ENCODE peak calls at places on chromosomes 4 and X, in ten cellular contexts. O is IMR-90; N is bronchial epithelial cell; F is left ventricle myocardium inferior; I is choroid plexus epithelial cell; Y is naive thymus-derived CD4-positive, alpha-beta T cell; H is mesendoderm; S is Karpas-422; K is brain microvascular endothelial cell; P is right cardiac atrium. C is an unnamed sample.

GRCh38 chrX:11138498-11139390 is 27.6 kb downstream of the HCCS start:
- DNase-seq in H (no peak), S (peak; percentile 32), P (peak; percentile 17), Y (peak; percentile 4), K (no peak), N (no peak), F (no peak), I (no peak), O (no peak), C (no peak)

GRCh38 chrX:85003655-85004244 is at the start of gene APOOL:
- DNase-seq in H (peak; percentile 93), O (peak; percentile 88), F (peak; percentile 87), K (peak; percentile 89), P (peak; percentile 87), S (peak; percentile 93), Y (peak; percentile 69), N (peak; percentile 77), I (peak; percentile 93), C (peak; percentile 81)

GRCh38 chr4:83922419-83922818 is 386.5 kb downstream of the GPAT3 start:
- DNase-seq in F (no peak), N (no peak), O (no peak), P (no peak), K (no peak), I (no peak), H (no peak), S (no peak), Y (no peak), C (no peak)

GRCh38 chrX:48470110-48470832 is at the start of gene SLC38A5:
- DNase-seq in S (peak; percentile 33), P (no peak), O (no peak), I (no peak), K (no peak), F (no peak), Y (no peak), N (no peak), H (no peak), C (no peak)

GRCh38 chr4:3531887-3532713 is at the start of gene LRPAP1:
- DNase-seq in N (peak; percentile 69), H (peak; percentile 96), Y (peak; percentile 83), I (peak; percentile 91), S (peak; percentile 96), F (peak; percentile 91), P (peak; percentile 93), K (peak; percentile 77), O (peak; percentile 82), C (peak; percentile 61)

GRCh38 chr4:38177035-38177791 is 217.0 kb downstream of the PTTG2 start:
- DNase-seq in N (peak; percentile 46), I (peak; percentile 80), P (peak; percentile 25), K (peak; percentile 53), H (no peak), Y (peak; percentile 53), S (no peak), O (peak; percentile 44), F (peak; percentile 34), C (peak; percentile 93)

GRCh38 chrX:134948333-134949241 is 42.2 kb upstream of the SMIM10 start:
- DNase-seq in N (peak; percentile 65), K (peak; percentile 45), I (peak; percentile 89), Y (no peak), P (no peak), H (peak; percentile 92), O (peak; percentile 88), F (peak; percentile 15), S (no peak), C (no peak)

GRCh38 chr4:173333658-173334084 is 487 bp downstream of the HMGB2 start:
- DNase-seq in P (peak; percentile 70), Y (no peak), O (peak; percentile 19), K (no peak), I (peak; percentile 40), S (peak; percentile 57), N (no peak), F (peak; percentile 68), H (peak; percentile 42), C (no peak)

GRCh38 chrX:76148011-76148665 is 24.7 kb upstream of the PBDC1 start:
- DNase-seq in H (peak; percentile 21), N (peak; percentile 62), S (peak; percentile 63), P (no peak), K (no peak), O (peak; percentile 25), Y (no peak), I (peak; percentile 32), F (no peak), C (no peak)

GRCh38 chrX:427812-428725 is 41.4 kb upstream of the PPP2R3B start:
- DNase-seq in S (no peak), P (no peak), I (peak; percentile 41), K (peak; percentile 20), Y (no peak), H (peak; percentile 78), O (no peak), N (no peak), F (no peak), C (no peak)

GRCh38 chr4:86592553-86593249 is 1.4 kb upstream of the PTPN13 start:
- DNase-seq in N (peak; percentile 76), P (no peak), H (peak; percentile 54), I (peak; percentile 55), S (no peak), F (no peak), Y (no peak), O (peak; percentile 6), K (peak; percentile 35), C (no peak)
- H3K4me3 ChIP-seq in N (peak overlapping the region; percentile 76), P (peak overlapping the region; percentile 77), H (no peak overlapping the region), I (no peak overlapping the region), S (no peak overlapping the region), F (peak overlapping the region; percentile 74), Y (no peak overlapping the region), O (no peak overlapping the region), K (no peak overlapping the region), C (no peak overlapping the region)

GRCh38 chr4:169330811-169331210 is 60.1 kb upstream of the SH3RF1 start:
- DNase-seq in N (no peak), O (no peak), K (no peak), I (no peak), P (no peak), H (no peak), F (no peak), S (no peak), Y (no peak), C (no peak)

GRCh38 chr4:169335331-169335730 is 64.6 kb upstream of the SH3RF1 start:
- DNase-seq in P (peak; percentile 21), Y (no peak), F (no peak), S (no peak), N (peak; percentile 94), O (peak; percentile 33), K (peak; percentile 74), H (no peak), I (peak; percentile 35), C (no peak)

GRCh38 chr4:169332595-169332994 is 61.8 kb upstream of the SH3RF1 start:
- DNase-seq in I (no peak), Y (no peak), N (no peak), K (no peak), O (no peak), S (no peak), F (no peak), P (no peak), H (no peak), C (no peak)

GRCh38 chr4:169334335-169334734 is 63.6 kb upstream of the SH3RF1 start:
- DNase-seq in N (no peak), S (no peak), K (no peak), P (no peak), H (peak; percentile 97), I (no peak), F (no peak), Y (no peak), O (no peak), C (no peak)

GRCh38 chr4:169333265-169333664 is 62.5 kb upstream of the SH3RF1 start:
- DNase-seq in Y (no peak), K (no peak), S (no peak), N (no peak), P (no peak), I (no peak), H (no peak), F (no peak), O (no peak), C (no peak)
- H3K4me3 ChIP-seq in Y (no peak overlapping the region), K (no peak overlapping the region), S (no peak overlapping the region), N (no peak overlapping the region), P (no peak overlapping the region), I (no peak overlapping the region), H (no peak overlapping the region), F (no peak overlapping the region), O (no peak overlapping the region), C (no peak overlapping the region)

DNA sequence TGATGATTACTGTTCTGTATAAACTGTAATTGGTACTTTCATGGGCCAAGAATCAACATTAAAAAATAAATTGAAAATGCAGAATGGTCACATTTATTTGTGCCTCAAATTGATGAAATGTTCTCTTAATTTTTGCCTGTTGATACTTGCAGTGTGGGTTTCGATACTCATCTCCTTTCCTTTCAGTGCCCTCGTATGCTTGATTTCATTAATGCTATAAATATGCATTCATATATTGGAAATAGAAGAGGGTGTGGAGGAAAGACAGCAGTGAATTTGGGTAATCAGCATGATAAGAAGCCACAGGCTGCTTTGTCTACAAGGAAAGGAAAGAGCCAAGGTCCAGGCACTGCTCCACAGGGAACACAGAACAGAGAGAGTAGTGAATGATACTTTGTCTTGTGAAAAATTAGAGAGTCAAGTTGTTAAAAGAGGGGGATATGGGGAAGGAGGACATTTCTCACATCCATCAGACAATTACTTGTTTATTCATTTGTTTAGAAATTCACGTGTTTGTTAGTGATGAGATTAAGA is 1.0 kb upstream of the DDX60 start:
- DNase-seq in F (no peak), O (no peak), S (no peak), H (peak; percentile 29), N (peak; percentile 42), Y (no peak), K (no peak), P (no peak), I (no peak), C (no peak)
- H3K4me3 ChIP-seq in F (peak overlapping the region; percentile 81), O (no peak overlapping the region), S (peak overlapping the region; percentile 81), H (no peak overlapping the region), N (no peak overlapping the region), Y (peak overlapping the region; percentile 88), K (no peak overlapping the region), P (peak overlapping the region; percentile 31), I (no peak overlapping the region), C (no peak overlapping the region)

DNA sequence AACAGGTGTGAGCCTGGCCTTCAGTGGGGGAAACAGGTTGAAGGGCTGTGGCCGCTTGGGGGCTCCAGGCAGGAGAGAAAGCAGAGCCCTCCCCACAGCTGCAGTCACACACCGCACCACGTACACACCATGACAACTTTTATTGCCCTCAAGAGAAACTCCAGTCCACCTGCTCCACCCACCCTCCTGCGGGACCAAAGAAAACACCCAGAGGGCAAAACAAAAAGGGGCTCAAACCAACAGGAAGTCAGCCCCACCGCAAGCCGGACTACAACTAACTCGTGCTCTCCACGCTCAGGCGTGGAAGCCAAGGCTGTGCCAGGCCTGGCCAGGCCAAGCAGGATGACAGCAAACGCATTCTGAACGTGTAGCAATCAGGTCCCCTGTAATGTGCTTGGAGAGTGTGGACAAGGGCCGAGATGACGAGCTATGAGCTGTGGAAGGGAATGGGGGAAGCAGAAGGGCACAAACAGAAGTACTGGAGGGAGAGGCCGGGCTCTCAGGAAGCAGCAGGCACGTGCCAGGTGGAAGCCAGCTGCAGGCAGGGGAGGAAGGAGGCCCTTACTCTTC is 12.7 kb downstream of the SLC6A8 start:
- DNase-seq in N (no peak), K (no peak), I (no peak), Y (no peak), F (no peak), H (no peak), O (no peak), S (no peak), P (no peak), C (no peak)
- H3K4me3 ChIP-seq in N (no peak overlapping the region), K (no peak overlapping the region), I (no peak overlapping the region), Y (no peak overlapping the region), F (no peak overlapping the region), H (no peak overlapping the region), O (no peak overlapping the region), S (no peak overlapping the region), P (no peak overlapping the region), C (no peak overlapping the region)

GRCh38 chrX:136186023-136186413 is 38.7 kb downstream of the FHL1 start:
- DNase-seq in I (no peak), P (no peak), N (no peak), S (no peak), Y (no peak), H (no peak), O (no peak), K (no peak), F (no peak), C (no peak)
- H3K4me3 ChIP-seq in I (no peak overlapping the region), P (no peak overlapping the region), N (no peak overlapping the region), S (no peak overlapping the region), Y (no peak overlapping the region), H (no peak overlapping the region), O (no peak overlapping the region), K (no peak overlapping the region), F (peak overlapping the region; percentile 35), C (no peak overlapping the region)

C was measured in Jurkat, Clone E6-1.